ENCODE peak calls at places on chromosome 2, in ten cellular contexts. Z, L, I, X, E, G, C, H, K and N are unnamed samples.

GRCh38 chr2:138019289-138019688 is 55.0 kb downstream of the HNMT start:
- DNase-seq in Z (no peak), L (no peak), I (peak; percentile 44), X (no peak), E (no peak), G (no peak), C (no peak), H (no peak), K (no peak), N (no peak)

GRCh38 chr2:219641390-219642063 is 14.1 kb downstream of the SLC4A3 start:
- DNase-seq in Z (peak; percentile 72), L (no peak), I (no peak), X (no peak), E (no peak), G (no peak), C (no peak), H (no peak), K (no peak), N (no peak)

GRCh38 chr2:237412646-237413292 is 1.2 kb downstream of the COL6A3 start:
- DNase-seq in Z (no peak), L (no peak), I (no peak), X (no peak), E (no peak), G (no peak), C (no peak), H (no peak), K (peak; percentile 55), N (no peak)

GRCh38 chr2:11810237-11810977 is 64.0 kb downstream of the LPIN1 start:
- DNase-seq in Z (no peak), L (no peak), I (no peak), X (no peak), E (no peak), G (no peak), C (no peak), H (no peak), K (no peak), N (no peak)

GRCh38 chr2:6896930-6897759 is 19.6 kb downstream of the RSAD2 start:
- DNase-seq in Z (no peak), L (no peak), I (peak; percentile 64), X (no peak), E (no peak), G (peak; percentile 14), C (no peak), H (no peak), K (peak; percentile 59), N (no peak)

GRCh38 chr2:236889791-236890704 is 195.6 kb upstream of the COPS8 start:
- DNase-seq in Z (no peak), L (no peak), I (no peak), X (no peak), E (no peak), G (no peak), C (no peak), H (no peak), K (no peak), N (no peak)

GRCh38 chr2:32271063-32271462 is 6.4 kb upstream of the NLRC4 start:
- DNase-seq in Z (no peak), L (no peak), I (no peak), X (no peak), E (no peak), G (no peak), C (no peak), H (no peak), K (no peak), N (no peak)

GRCh38 chr2:36366491-36367120 is 11.0 kb downstream of the CRIM1 start:
- DNase-seq in Z (no peak), L (no peak), I (peak; percentile 42), X (no peak), E (no peak), G (no peak), C (no peak), H (no peak), K (no peak), N (no peak)

GRCh38 chr2:88692187-88692586 is 714 bp downstream of the RPIA start:
- DNase-seq in Z (no peak), L (peak; percentile 3), I (peak; percentile 18), X (peak; percentile 15), E (peak; percentile 28), G (no peak), C (peak; percentile 46), H (no peak), K (peak; percentile 56), N (peak; percentile 28)

GRCh38 chr2:232028631-232029030 is 67.1 kb downstream of the DIS3L2 start:
- DNase-seq in Z (no peak), L (no peak), I (peak; percentile 77), X (no peak), E (no peak), G (no peak), C (peak; percentile 69), H (no peak), K (peak; percentile 38), N (no peak)

GRCh38 chr2:223503746-223504145 is 98.4 kb downstream of the SCG2 start:
- DNase-seq in Z (no peak), L (no peak), I (peak; percentile 12), X (no peak), E (no peak), G (no peak), C (no peak), H (no peak), K (no peak), N (no peak)

GRCh38 chr2:226159875-226160479 is 639.6 kb downstream of the IRS1 start:
- DNase-seq in Z (no peak), L (no peak), I (no peak), X (no peak), E (no peak), G (no peak), C (no peak), H (no peak), K (no peak), N (no peak)